ENCODE peak calls at places on chromosome 18, in seven cellular contexts. V is AG04450; N is stomach; H is CD8-positive, alpha-beta T cell; R is vagina; Q is Peyer's patch; X is colonic mucosa. K is an unnamed sample.

GRCh38 chr18:79915161-79916127 is 36.0 kb downstream of the SLC66A2 start:
- DNase-seq in H (peak; percentile 46), V (no peak), R (peak; percentile 96), X (no peak), Q (no peak), N (peak; percentile 18), K (no peak)

GRCh38 chr18:76564117-76564516 is 69.1 kb upstream of the ZNF516 start:
- DNase-seq in H (no peak), R (no peak), N (no peak), V (peak; percentile 61), Q (no peak), X (no peak), K (no peak)

GRCh38 chr18:70464343-70465114 is 175.7 kb downstream of the SOCS6 start:
- DNase-seq in N (peak; percentile 73), R (no peak), X (peak; percentile 81), H (peak; percentile 56), V (no peak), Q (peak; percentile 79), K (no peak)

GRCh38 chr18:61093967-61094366 is 239.3 kb upstream of the CDH20 start:
- DNase-seq in H (no peak), X (no peak), N (no peak), Q (no peak), V (no peak), R (no peak), K (no peak)

GRCh38 chr18:74784791-74785190 is 187.1 kb downstream of the ZNF407 start:
- DNase-seq in R (no peak), H (no peak), V (no peak), X (no peak), N (no peak), Q (no peak), K (no peak)

GRCh38 chr18:5431836-5432575 is 111.8 kb downstream of the EPB41L3 start:
- DNase-seq in H (no peak), N (no peak), V (no peak), Q (no peak), R (no peak), X (no peak), K (no peak)

GRCh38 chr18:49731860-49732311 is 81.4 kb downstream of the ACAA2 start:
- DNase-seq in V (no peak), X (no peak), H (no peak), R (no peak), Q (no peak), N (no peak), K (no peak)

GRCh38 chr18:37712776-37713175 is 147.2 kb upstream of the CELF4 start:
- DNase-seq in R (no peak), V (no peak), Q (no peak), H (no peak), N (no peak), X (no peak), K (no peak)

GRCh38 chr18:77970814-77971213 is 721.2 kb downstream of the GALR1 start:
- DNase-seq in X (no peak), R (no peak), N (no peak), Q (no peak), V (no peak), H (no peak), K (no peak)

GRCh38 chr18:11859903-11860407 is 8.7 kb downstream of the CHMP1B start:
- DNase-seq in N (no peak), Q (peak; percentile 62), X (peak; percentile 45), V (peak; percentile 21), H (no peak), R (no peak), K (no peak)

GRCh38 chr18:13241893-13242175 is 23.3 kb downstream of the LDLRAD4 start:
- DNase-seq in Q (peak; percentile 33), X (no peak), N (no peak), V (no peak), H (peak; percentile 45), R (no peak), K (no peak)

GRCh38 chr18:68017385-68017784 is 500.9 kb upstream of the DSEL start:
- DNase-seq in X (no peak), V (no peak), Q (no peak), N (no peak), R (no peak), H (no peak), K (no peak)

GRCh38 chr18:31680836-31681568 is 3.4 kb downstream of the B4GALT6 start:
- DNase-seq in R (no peak), Q (no peak), V (no peak), N (no peak), X (peak; percentile 43), H (no peak), K (no peak)

GRCh38 chr18:11728247-11728646 is 39.2 kb downstream of the GNAL start:
- DNase-seq in X (no peak), R (no peak), V (no peak), Q (no peak), H (no peak), N (no peak), K (peak; percentile 6)

GRCh38 chr18:65567372-65567771 is 183.4 kb upstream of the CDH7 start:
- DNase-seq in N (no peak), R (no peak), Q (no peak), V (no peak), X (no peak), H (no peak), K (no peak)

GRCh38 chr18:688322-688721 is 24.1 kb downstream of the ENOSF1 start:
- DNase-seq in X (no peak), H (no peak), R (no peak), Q (no peak), N (no peak), V (no peak), K (no peak)

GRCh38 chr18:56333846-56334245 is 304.5 kb downstream of the TXNL1 start:
- DNase-seq in R (no peak), N (no peak), H (no peak), X (no peak), V (no peak), Q (no peak), K (no peak)

GRCh38 chr18:47603158-47603557 is 327.3 kb downstream of the SMAD2 start:
- DNase-seq in Q (no peak), V (no peak), N (no peak), R (no peak), X (no peak), H (no peak), K (no peak)

GRCh38 chr18:54222922-54223567 is 1.4 kb downstream of the MBD2 start:
- DNase-seq in N (no peak), Q (peak; percentile 55), H (peak; percentile 58), V (no peak), R (no peak), X (peak; percentile 23), K (no peak)

GRCh38 chr18:63285332-63285731 is 34.2 kb downstream of the BCL2 start:
- DNase-seq in X (no peak), H (no peak), N (no peak), V (no peak), Q (peak; percentile 86), R (no peak), K (peak; percentile 9)
- H3K4me3 ChIP-seq in X (no peak overlapping the region), H (no peak overlapping the region), N (no peak overlapping the region), V (no peak overlapping the region), Q (peak overlapping the region; percentile 10), R (no peak overlapping the region), K (no peak overlapping the region)

GRCh38 chr18:22935431-22935830 is 2.3 kb downstream of the RBBP8 start:
- DNase-seq in N (no peak), X (no peak), Q (no peak), V (no peak), H (no peak), R (no peak), K (no peak)

GRCh38 chr18:22932885-22933205 is 283 bp upstream of the RBBP8 start:
- DNase-seq in H (no peak), N (no peak), Q (no peak), V (no peak), X (no peak), R (no peak), K (no peak)

GRCh38 chr18:22933206-22933957 is at the start of gene RBBP8:
- DNase-seq in Q (peak; percentile 94), H (peak; percentile 88), N (peak; percentile 88), R (no peak), X (peak; percentile 89), V (peak; percentile 26), K (peak; percentile 31)

GRCh38 chr18:22934789-22935188 is 1.7 kb downstream of the RBBP8 start:
- DNase-seq in N (no peak), V (no peak), R (no peak), H (no peak), X (no peak), Q (no peak), K (no peak)

GRCh38 chr18:22933958-22934423 is 863 bp downstream of the RBBP8 start:
- DNase-seq in N (no peak), Q (no peak), X (no peak), H (no peak), R (no peak), V (no peak), K (no peak)
- TF ChIP-seq CTCF in N (no peak), Q (no peak), X (no peak), H (no peak), R (no peak), V (no peak), K (no peak)

DNA sequence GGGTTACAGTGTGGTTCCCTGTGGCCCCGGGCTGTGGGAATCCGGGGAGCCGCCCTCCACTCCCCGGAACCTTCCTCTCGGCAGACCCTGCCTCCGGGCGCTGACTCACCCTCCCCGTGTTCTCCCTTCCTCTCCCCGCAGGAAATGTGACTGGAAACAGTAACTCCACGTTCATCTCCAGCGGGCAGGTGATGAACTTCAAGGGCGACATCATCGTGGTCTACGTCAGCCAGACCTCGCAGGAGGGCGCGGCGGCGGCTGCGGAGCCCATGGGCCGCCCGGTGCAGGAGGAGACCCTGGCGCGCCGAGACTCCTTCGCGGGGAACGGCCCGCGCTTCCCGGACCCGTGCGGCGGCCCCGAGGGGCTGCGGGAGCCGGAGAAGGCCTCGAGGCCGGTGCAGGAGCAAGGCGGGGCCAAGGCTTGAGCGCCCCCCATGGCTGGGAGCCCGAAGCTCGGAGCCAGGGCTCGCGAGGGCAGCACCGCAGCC is 59.5 kb downstream of the TNFRSF11A start:
- DNase-seq in V (no peak), H (no peak), X (no peak), Q (no peak), R (no peak), N (no peak), K (no peak)
- H3K4me3 ChIP-seq in V (peak overlapping the region; percentile 20), H (no peak overlapping the region), X (no peak overlapping the region), Q (no peak overlapping the region), R (peak overlapping the region; percentile 18), N (peak overlapping the region; percentile 30), K (no peak overlapping the region)

DNA sequence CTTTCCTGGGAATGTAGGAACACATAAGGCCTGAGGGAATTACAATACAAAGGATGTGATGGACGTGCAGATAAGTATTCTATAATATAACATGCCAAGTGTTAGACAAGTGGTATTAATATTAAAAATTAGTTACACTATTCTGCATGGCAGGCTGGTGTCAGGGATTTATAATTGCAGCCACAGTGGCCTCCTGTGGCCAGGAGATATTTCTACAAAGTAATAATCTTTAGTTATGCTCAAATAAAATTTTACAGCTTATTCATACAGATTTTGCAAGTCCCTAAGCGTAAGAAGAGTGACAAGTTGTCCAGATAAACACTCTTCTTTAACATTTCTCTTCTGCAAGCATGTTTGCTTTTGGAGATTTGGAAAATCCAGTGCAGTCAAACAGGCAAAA is 90.4 kb upstream of the CBLN2 start:
- DNase-seq in Q (no peak), R (no peak), V (no peak), H (no peak), X (no peak), N (no peak), K (no peak)
- TF ChIP-seq CTCF in Q (no peak), R (no peak), V (no peak), H (no peak), X (no peak), N (no peak), K (no peak)